ENCODE peak calls at places on chromosomes 13 and 19, in four cellular contexts. V is fibroblast of mammary gland, M is left lung, N is upper lobe of right lung. F is an unnamed sample.

GRCh38 chr13:95463516-95463915 is 89.0 kb upstream of the CLDN10 start:
- DNase-seq in M (no peak), N (no peak), V (peak; percentile 28), F (no peak)

GRCh38 chr19:10260141-10260584 is 8.1 kb downstream of the MRPL4 start:
- DNase-seq in V (no peak), M (peak; percentile 86), N (peak; percentile 93), F (no peak)

GRCh38 chr19:35253316-35254286 is 4.8 kb downstream of the LSR start:
- DNase-seq in N (peak; percentile 52), M (peak; percentile 40), V (no peak), F (no peak)

GRCh38 chr19:19575411-19575810 is 37.3 kb downstream of the CILP2 start:
- DNase-seq in V (no peak), N (no peak), M (no peak), F (no peak)

GRCh38 chr19:14440049-14440448 is 6.9 kb downstream of the PKN1 start:
- DNase-seq in M (peak; percentile 98), V (no peak), N (peak; percentile 91), F (peak; percentile 93)

GRCh38 chr19:29449371-29449770 is 76.4 kb upstream of the VSTM2B start:
- DNase-seq in V (no peak), M (no peak), N (no peak), F (no peak)

GRCh38 chr19:48913114-48913513 is 13.0 kb downstream of the NUCB1 start:
- DNase-seq in V (no peak), N (no peak), M (no peak), F (no peak)

GRCh38 chr13:26503826-26504594 is 53.5 kb upstream of the WASF3 start:
- DNase-seq in V (peak; percentile 19), N (no peak), M (no peak), F (no peak)

GRCh38 chr19:13057147-13057572 is 45.5 kb downstream of the LYL1 start:
- DNase-seq in V (no peak), M (peak; percentile 69), N (no peak), F (no peak)

GRCh38 chr19:15378529-15379082 is 981 bp downstream of the AKAP8 start:
- DNase-seq in N (peak; percentile 79), V (peak; percentile 44), M (peak; percentile 85), F (no peak)

GRCh38 chr19:1893791-1894190 is 8.5 kb upstream of the ABHD17A start:
- DNase-seq in M (no peak), N (no peak), V (no peak), F (no peak)

GRCh38 chr19:35167251-35168119 is 12.9 kb downstream of the FXYD5 start:
- DNase-seq in V (no peak), N (peak; percentile 48), M (no peak), F (no peak)

GRCh38 chr13:110520431-110521295 is 40.9 kb downstream of the RAB20 start:
- DNase-seq in N (peak; percentile 89), M (peak; percentile 87), V (peak; percentile 86), F (peak; percentile 92)

GRCh38 chr19:2426661-2427322 is 594 bp downstream of the TIMM13 start:
- DNase-seq in N (peak; percentile 80), V (peak; percentile 36), M (peak; percentile 86), F (no peak)

GRCh38 chr19:44675516-44675915 is 4.2 kb downstream of the CEACAM19 start:
- DNase-seq in N (no peak), M (no peak), V (no peak), F (no peak)

GRCh38 chr13:38213307-38213706 is 136.3 kb upstream of the UFM1 start:
- DNase-seq in M (no peak), V (peak; percentile 73), N (no peak), F (no peak)

GRCh38 chr19:45630463-45630862 is 8.7 kb downstream of the EML2 start:
- DNase-seq in V (peak; percentile 91), M (no peak), N (no peak), F (no peak)

GRCh38 chr13:70502944-70503343 is 394.7 kb upstream of the KLHL1 start:
- DNase-seq in M (no peak), V (no peak), N (no peak), F (no peak)

GRCh38 chr19:47542030-47542475 is 27.2 kb upstream of the NAPA start:
- DNase-seq in N (no peak), M (no peak), V (peak; percentile 42), F (no peak)

GRCh38 chr13:42762917-42763316 is 18.5 kb upstream of the FAM216B start:
- DNase-seq in N (no peak), V (peak; percentile 98), M (no peak), F (no peak)

GRCh38 chr19:51098366-51099069 is 9.7 kb downstream of the CTU1 start:
- DNase-seq in N (peak; percentile 81), V (peak; percentile 32), M (peak; percentile 90), F (no peak)

GRCh38 chr13:112820318-112820717 is 130.5 kb downstream of the ATP11A start:
- DNase-seq in M (no peak), N (no peak), V (no peak), F (no peak)

GRCh38 chr13:59510377-59510776 is 653.4 kb downstream of the DIAPH3 start:
- DNase-seq in M (no peak), V (no peak), N (no peak), F (no peak)

GRCh38 chr19:52896431-52897148 is 845 bp downstream of the ZNF320 start:
- DNase-seq in M (no peak), V (peak; percentile 27), N (peak; percentile 66), F (no peak)

GRCh38 chr13:33205804-33206221 is 79.7 kb downstream of the STARD13 start:
- DNase-seq in N (no peak), M (no peak), V (peak; percentile 74), F (no peak)

GRCh38 chr13:58343081-58343480 is 711.5 kb downstream of the PCDH17 start:
- DNase-seq in V (no peak), N (no peak), M (no peak), F (no peak)

GRCh38 chr13:52738719-52739467 is 727 bp downstream of the CNMD start:
- DNase-seq in M (peak; percentile 82), V (no peak), N (peak; percentile 67), F (no peak)

GRCh38 chr13:33353646-33354045 is 68.1 kb upstream of the STARD13 start:
- DNase-seq in M (no peak), V (no peak), N (no peak), F (no peak)

GRCh38 chr13:20702530-20702929 is 969 bp upstream of the IL17D start:
- DNase-seq in V (no peak), N (no peak), M (no peak), F (no peak)

GRCh38 chr13:113630804-113631203 is 27.2 kb downstream of the ATP4B start:
- DNase-seq in N (peak; percentile 56), V (no peak), M (no peak), F (peak; percentile 27)

GRCh38 chr13:106186366-106187030 is 349.0 kb downstream of the EFNB2 start:
- DNase-seq in M (no peak), V (peak; percentile 87), N (no peak), F (no peak)

GRCh38 chr13:75544681-75545333 is 4.8 kb upstream of the UCHL3 start:
- DNase-seq in N (no peak), V (peak; percentile 96), M (peak; percentile 50), F (no peak)
- TF ChIP-seq CTCF in N (no peak), V (no peak), M (no peak), F (no peak)

DNA sequence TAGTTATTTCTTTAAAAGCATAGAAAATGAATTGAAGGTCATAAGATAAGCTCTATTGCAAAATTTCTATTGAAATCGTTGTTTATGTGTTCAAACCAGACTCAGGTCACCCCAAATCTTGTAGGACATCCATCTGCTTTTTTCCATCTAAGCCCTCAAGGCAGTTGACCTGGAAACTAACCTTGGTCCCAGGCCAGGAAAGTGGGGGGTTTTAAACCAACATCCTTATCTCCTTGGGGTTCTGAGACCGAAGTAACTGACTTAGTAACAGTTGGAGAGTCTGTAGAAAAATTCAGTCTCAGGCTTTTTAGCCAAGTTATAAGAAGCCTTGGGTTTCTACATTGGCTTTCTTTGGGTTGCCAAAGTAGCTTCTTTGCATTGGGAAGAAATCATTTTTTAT is 23.4 kb downstream of the ZNF507 start:
- DNase-seq in N (no peak), M (no peak), V (no peak), F (no peak)
- TF ChIP-seq CTCF in N (no peak), M (no peak), V (no peak), F (no peak)

GRCh38 chr19:54030895-54031586 is 32.7 kb downstream of the VSTM1 start:
- DNase-seq in M (no peak), V (peak; percentile 47), N (no peak), F (no peak)
- TF ChIP-seq CTCF in M (no peak), V (peak; percentile 69), N (peak; percentile 35), F (peak; percentile 22)

GRCh38 chr19:41363371-41363752 is 587 bp downstream of the B9D2 start:
- DNase-seq in N (no peak), M (no peak), V (no peak), F (no peak)

GRCh38 chr19:41367848-41368301 is 3.9 kb upstream of the B9D2 start:
- DNase-seq in M (no peak), V (peak; percentile 93), N (no peak), F (no peak)

GRCh38 chr19:41363753-41364545 is at the start of gene B9D2:
- DNase-seq in N (peak; percentile 99), M (peak; percentile 97), V (peak; percentile 98), F (peak; percentile 98)

GRCh38 chr19:41364546-41365391 is 820 bp upstream of the B9D2 start:
- DNase-seq in V (no peak), M (no peak), N (no peak), F (peak; percentile 61)

GRCh38 chr19:41366089-41366488 is 2.1 kb upstream of the B9D2 start:
- DNase-seq in M (no peak), N (no peak), V (no peak), F (no peak)
- TF ChIP-seq CTCF in M (no peak), N (no peak), V (peak; percentile 18), F (no peak)

DNA sequence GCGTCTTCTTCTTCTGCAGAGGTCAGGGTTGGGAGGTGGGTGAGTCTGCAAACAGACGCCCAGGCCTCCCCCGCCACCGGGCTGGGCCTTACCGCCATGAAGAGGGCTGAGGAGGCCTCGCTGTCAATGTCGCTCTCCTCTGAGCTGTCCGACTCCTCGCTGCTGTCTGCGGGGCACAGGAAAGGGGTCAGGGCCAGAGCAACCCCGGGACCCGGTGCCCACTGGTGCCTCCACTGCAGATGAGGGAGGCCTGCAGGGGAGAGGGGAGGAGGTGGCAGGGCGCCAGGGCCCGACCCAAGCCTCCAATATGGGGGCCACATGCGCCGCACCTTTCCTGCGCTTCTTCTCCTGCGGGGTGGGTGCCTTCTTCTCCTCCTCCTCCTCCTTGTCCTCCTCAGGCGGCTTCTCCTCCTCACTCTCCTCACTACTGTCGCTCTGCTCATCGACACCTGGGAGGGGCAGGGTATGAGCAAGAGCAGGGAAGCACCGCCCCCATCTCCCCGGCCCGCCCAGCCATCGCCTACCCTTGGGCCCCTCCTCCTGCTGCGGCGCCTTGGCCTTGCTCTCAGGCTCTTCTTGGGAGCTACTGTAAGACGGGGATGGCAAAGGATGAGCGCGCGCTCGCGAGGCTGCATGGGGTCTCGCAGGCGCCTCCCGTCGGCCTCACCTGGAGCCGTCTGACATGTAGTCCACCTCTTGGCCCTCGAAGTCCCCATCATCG is 5.5 kb upstream of the PSPN start:
- DNase-seq in M (no peak), V (no peak), N (no peak), F (no peak)
- TF ChIP-seq CTCF in M (no peak), V (no peak), N (no peak), F (no peak)

GRCh38 chr19:33982706-33983105 is 186.0 kb downstream of the KCTD15 start:
- DNase-seq in N (no peak), M (no peak), V (no peak), F (no peak)
- TF ChIP-seq CTCF in N (no peak), M (no peak), V (no peak), F (peak; percentile 46)

GRCh38 chr19:11453468-11454341 is 18.3 kb downstream of the PRKCSH start:
- DNase-seq in M (no peak), N (no peak), V (no peak), F (no peak)
- TF ChIP-seq CTCF in M (no peak), N (peak; percentile 19), V (peak; percentile 35), F (peak; percentile 53)

F was measured in CD14-positive monocyte.